ENCODE peak calls at places on chromosomes 3 and 15, in ten cellular contexts. Z is small intestine; K is mammary epithelial cell; A is IMR-90; V is cardiac muscle cell; X is colonic mucosa; C is esophagus squamous epithelium; T is CD8-positive, alpha-beta T cell; O is HCT116; Q is tibial artery. J is an unnamed sample.

GRCh38 chr15:67927501-67928156 is 87.8 kb upstream of the RNU6-1 start:
- DNase-seq in Z (peak; percentile 61), X (no peak), K (no peak), O (no peak), V (peak; percentile 97), A (peak; percentile 97), C (no peak), Q (peak; percentile 75), T (no peak), J (peak; percentile 83)

GRCh38 chr15:96585634-96586386 is 255.3 kb downstream of the NR2F2 start:
- DNase-seq in K (no peak), Q (no peak), A (peak; percentile 6), O (no peak), X (no peak), T (no peak), Z (no peak), C (no peak), V (peak; percentile 40), J (no peak)

GRCh38 chr15:35321926-35322325 is 224.0 kb downstream of the DPH6 start:
- DNase-seq in K (no peak), Q (no peak), Z (no peak), C (no peak), A (no peak), O (no peak), X (no peak), T (no peak), V (no peak), J (no peak)

GRCh38 chr3:35640186-35640584 is 860 bp downstream of the ARPP21 start:
- DNase-seq in K (no peak), A (no peak), T (no peak), Q (no peak), X (no peak), Z (no peak), V (no peak), O (no peak), C (no peak), J (no peak)

GRCh38 chr15:96122077-96123027 is 208.1 kb upstream of the NR2F2 start:
- DNase-seq in Z (peak; percentile 5), V (no peak), X (no peak), K (peak; percentile 60), A (peak; percentile 48), C (no peak), T (no peak), O (peak; percentile 41), Q (no peak), J (no peak)

GRCh38 chr3:127985655-127986225 is 66.5 kb upstream of the SEC61A1 start:
- DNase-seq in Q (no peak), O (no peak), X (no peak), A (no peak), C (no peak), K (no peak), V (no peak), T (no peak), Z (no peak), J (no peak)

GRCh38 chr3:151398895-151399294 is 14.3 kb upstream of the P2RY12 start:
- DNase-seq in Z (peak; percentile 40), Q (no peak), A (no peak), V (no peak), O (no peak), K (no peak), T (no peak), C (no peak), X (no peak), J (no peak)

GRCh38 chr3:157958471-157958870 is 147.7 kb downstream of the SHOX2 start:
- DNase-seq in Q (no peak), C (no peak), A (no peak), Z (no peak), O (no peak), T (no peak), K (no peak), X (no peak), V (peak; percentile 3), J (no peak)

GRCh38 chr3:177916461-177916860 is 619.8 kb upstream of the KCNMB2 start:
- DNase-seq in A (no peak), Z (no peak), X (no peak), Q (no peak), C (no peak), O (no peak), K (peak; percentile 33), V (no peak), T (no peak), J (no peak)

GRCh38 chr3:177921153-177921552 is 615.1 kb upstream of the KCNMB2 start:
- DNase-seq in Q (no peak), A (no peak), O (no peak), T (no peak), V (no peak), Z (no peak), C (no peak), X (no peak), K (no peak), J (no peak)

GRCh38 chr3:177914224-177914623 is 622.0 kb upstream of the KCNMB2 start:
- DNase-seq in K (no peak), Z (no peak), T (no peak), V (no peak), X (no peak), C (no peak), Q (no peak), O (no peak), A (no peak), J (no peak)

DNA sequence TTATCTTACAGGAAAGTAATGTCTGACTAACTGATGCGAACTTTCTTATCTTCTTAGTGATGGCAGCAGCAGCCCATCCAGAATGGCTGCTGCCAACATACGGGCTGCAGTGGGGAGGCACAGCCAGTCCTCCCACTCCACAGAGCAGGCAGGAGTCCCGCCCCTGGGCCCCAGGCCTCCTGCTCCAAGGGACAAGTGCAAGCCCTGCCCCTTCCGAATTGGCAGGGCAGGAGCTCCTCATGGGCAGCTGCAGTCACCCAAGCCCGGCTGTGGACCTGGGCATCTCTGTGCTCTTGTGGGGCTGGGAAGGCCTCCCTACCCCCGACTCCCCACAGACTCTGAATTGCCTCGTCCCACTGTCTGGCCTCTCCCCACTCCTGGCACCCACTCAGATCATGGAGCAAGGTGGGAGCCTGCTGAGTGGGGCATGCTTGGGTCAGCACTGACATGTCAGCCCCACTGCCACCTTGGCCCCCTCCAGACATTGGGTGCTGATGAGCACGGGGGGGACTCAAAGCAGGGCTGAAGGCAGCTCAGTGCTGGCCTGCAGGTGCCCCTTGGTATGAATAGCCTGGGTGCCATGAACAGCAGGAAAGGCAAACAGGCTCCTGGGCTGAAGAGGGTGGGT is 618.9 kb upstream of the KCNMB2 start:
- DNase-seq in K (no peak), Q (no peak), V (no peak), X (no peak), T (no peak), Z (no peak), A (no peak), C (no peak), O (no peak), J (no peak)
- H3K4me1 ChIP-seq in K (peaks cover 7% of the 10 kb centered on the region), Q (no peaks in the 10 kb centered on the region), V (no peaks in the 10 kb centered on the region), X (no peaks in the 10 kb centered on the region), T (no peaks in the 10 kb centered on the region), Z (no peaks in the 10 kb centered on the region), A (no peaks in the 10 kb centered on the region), C (no peaks in the 10 kb centered on the region), O (no peaks in the 10 kb centered on the region), J (no peaks in the 10 kb centered on the region)

GRCh38 chr15:91948001-91948608 is 94.6 kb downstream of the SLCO3A1 start:
- DNase-seq in T (no peak), Q (no peak), A (peak; percentile 73), O (no peak), V (peak; percentile 62), X (peak; percentile 34), Z (peak; percentile 51), C (no peak), K (peak; percentile 95), J (peak; percentile 68)
- H3K4me1 ChIP-seq in T (peaks cover 5% of the 10 kb centered on the region), Q (peaks cover 50% of the 10 kb centered on the region), A (peaks cover 11% of the 10 kb centered on the region), O (no peaks in the 10 kb centered on the region), V (peaks cover 41% of the 10 kb centered on the region), X (peaks cover 11% of the 10 kb centered on the region), Z (no peaks in the 10 kb centered on the region), C (peaks cover 83% of the 10 kb centered on the region), K (peaks cover 69% of the 10 kb centered on the region), J (peaks cover 36% of the 10 kb centered on the region)

GRCh38 chr15:90394074-90394473 is 6.0 kb downstream of the IQGAP1 start:
- DNase-seq in O (no peak), X (peak; percentile 62), Q (no peak), A (no peak), V (no peak), Z (peak; percentile 68), C (no peak), T (no peak), K (no peak), J (no peak)

GRCh38 chr15:90393040-90393439 is 5.0 kb downstream of the IQGAP1 start:
- DNase-seq in C (no peak), V (no peak), Z (no peak), O (no peak), X (no peak), Q (no peak), A (no peak), T (no peak), K (no peak), J (no peak)

GRCh38 chr15:90400005-90400758 is 12.1 kb downstream of the IQGAP1 start:
- DNase-seq in K (peak; percentile 44), O (no peak), V (no peak), T (no peak), Q (no peak), A (no peak), X (no peak), C (no peak), Z (no peak), J (no peak)

GRCh38 chr15:90396321-90396720 is 8.3 kb downstream of the IQGAP1 start:
- DNase-seq in Z (no peak), C (no peak), A (no peak), X (no peak), K (no peak), V (no peak), O (no peak), T (no peak), Q (no peak), J (no peak)

GRCh38 chr15:90394702-90395442 is 6.8 kb downstream of the IQGAP1 start:
- DNase-seq in T (no peak), C (no peak), Z (no peak), V (no peak), O (no peak), Q (no peak), X (no peak), K (no peak), A (no peak), J (no peak)
- H3K4me1 ChIP-seq in T (peaks cover 54% of the 10 kb centered on the region), C (peaks cover 73% of the 10 kb centered on the region), Z (peaks cover 7% of the 10 kb centered on the region), V (peaks cover 29% of the 10 kb centered on the region), O (peaks cover 18% of the 10 kb centered on the region), Q (peaks cover 100% of the 10 kb centered on the region), X (peaks cover 21% of the 10 kb centered on the region), K (peaks cover 38% of the 10 kb centered on the region), A (peaks cover 3% of the 10 kb centered on the region), J (peaks cover 7% of the 10 kb centered on the region)

GRCh38 chr15:80785335-80785734 is 6.2 kb downstream of the CEMIP start:
- DNase-seq in Z (no peak), X (no peak), O (no peak), T (no peak), K (no peak), A (peak; percentile 60), V (no peak), C (no peak), Q (no peak), J (no peak)

GRCh38 chr15:80783275-80783674 is 4.1 kb downstream of the CEMIP start:
- DNase-seq in C (no peak), O (no peak), X (no peak), K (no peak), V (no peak), A (no peak), T (no peak), Q (no peak), Z (no peak), J (no peak)

GRCh38 chr15:80788536-80788935 is 9.4 kb downstream of the CEMIP start:
- DNase-seq in O (no peak), C (no peak), A (peak; percentile 92), K (no peak), X (no peak), T (no peak), Z (no peak), Q (no peak), V (no peak), J (no peak)

GRCh38 chr15:80787238-80787805 is 8.2 kb downstream of the CEMIP start:
- DNase-seq in Q (no peak), V (no peak), T (no peak), K (no peak), C (no peak), X (no peak), A (peak; percentile 40), O (no peak), Z (no peak), J (no peak)

DNA sequence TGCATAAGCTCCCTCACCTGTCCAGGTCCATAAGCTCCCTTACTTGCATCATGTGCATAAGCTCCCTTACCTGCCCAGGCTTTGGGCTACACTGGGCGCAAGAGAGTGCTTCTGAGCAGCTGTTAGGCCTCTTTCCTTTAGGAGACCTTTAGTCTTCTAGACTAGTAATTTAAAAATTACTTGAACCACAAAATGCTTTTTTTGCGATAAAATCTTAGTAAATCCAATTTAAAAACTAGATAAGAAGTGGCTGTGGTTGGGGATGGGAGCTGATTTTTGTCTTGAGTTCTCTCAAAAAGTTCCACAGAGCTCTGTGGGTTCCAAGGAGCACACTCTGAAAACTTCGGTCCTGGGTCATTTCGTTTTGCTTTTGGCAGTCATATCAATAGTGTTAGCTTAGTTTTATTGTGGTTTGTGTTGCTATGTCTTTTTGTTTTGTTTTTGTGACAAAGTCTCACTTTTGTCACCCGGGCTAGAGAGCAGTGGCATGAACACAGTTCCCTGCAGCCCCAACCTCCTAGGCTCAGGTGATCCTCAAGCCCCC is 6.7 kb downstream of the CEMIP start:
- DNase-seq in A (no peak), Z (no peak), K (no peak), O (no peak), C (no peak), T (no peak), V (no peak), Q (no peak), X (no peak), J (no peak)
- H3K4me1 ChIP-seq in A (peaks cover 26% of the 10 kb centered on the region), Z (no peaks in the 10 kb centered on the region), K (peaks cover 2% of the 10 kb centered on the region), O (no peaks in the 10 kb centered on the region), C (peaks cover under 1% of the 10 kb centered on the region), T (no peaks in the 10 kb centered on the region), V (no peaks in the 10 kb centered on the region), Q (no peaks in the 10 kb centered on the region), X (no peaks in the 10 kb centered on the region), J (no peaks in the 10 kb centered on the region)